ENCODE peak calls at places on chromosomes 13 and 19, in seven cellular contexts. X, Z, L, V, D, Q and B are unnamed samples.

GRCh38 chr19:29844891-29845575 is 33.2 kb downstream of the CCNE1 start:
- DNase-seq in Q (peak; percentile 92), X (peak; percentile 94), V (peak; percentile 95), D (peak; percentile 83), L (peak; percentile 65), Z (peak; percentile 90), B (no peak)

GRCh38 chr19:56158170-56158757 is 17.2 kb downstream of the ZNF444 start:
- DNase-seq in X (no peak), V (no peak), D (no peak), Q (no peak), L (no peak), Z (no peak), B (no peak)

GRCh38 chr19:12052571-12053169 is at the start of gene ZNF878:
- DNase-seq in V (peak; percentile 99), D (no peak), L (no peak), Q (peak; percentile 88), X (peak; percentile 92), Z (peak; percentile 90), B (peak; percentile 13)

GRCh38 chr19:45767410-45767880 is 1.6 kb downstream of the SIX5 start:
- DNase-seq in X (peak; percentile 75), Z (peak; percentile 92), Q (peak; percentile 84), D (no peak), L (no peak), V (peak; percentile 79), B (no peak)

GRCh38 chr19:21052902-21053301 is 29.1 kb upstream of the ZNF714 start:
- DNase-seq in D (no peak), V (no peak), Q (no peak), L (no peak), Z (no peak), X (no peak), B (no peak)

GRCh38 chr19:46019270-46019669 is 3.6 kb downstream of the PGLYRP1 start:
- DNase-seq in D (no peak), Q (no peak), X (no peak), L (no peak), V (no peak), Z (no peak), B (no peak)

GRCh38 chr19:29188704-29189375 is 24.1 kb downstream of the UQCRFS1 start:
- DNase-seq in X (no peak), D (no peak), Q (no peak), Z (no peak), V (no peak), L (no peak), B (no peak)

GRCh38 chr19:58279042-58279924 is 528 bp downstream of the ZNF8 start:
- DNase-seq in L (no peak), X (peak; percentile 65), Z (peak; percentile 77), Q (peak; percentile 57), D (no peak), V (peak; percentile 82), B (peak; percentile 60)

GRCh38 chr19:48695743-48696352 is at the start of gene FUT2:
- DNase-seq in Z (no peak), Q (no peak), L (no peak), V (peak; percentile 86), D (no peak), X (no peak), B (no peak)

GRCh38 chr13:85255978-85256377 is 543.2 kb downstream of the SLITRK6 start:
- DNase-seq in V (no peak), Z (no peak), L (no peak), D (no peak), X (no peak), Q (no peak), B (no peak)

GRCh38 chr13:113915012-113915763 is 51.3 kb upstream of the GAS6 start:
- DNase-seq in D (no peak), Q (peak; percentile 34), Z (no peak), X (peak; percentile 23), V (no peak), L (no peak), B (no peak)

GRCh38 chr13:78468546-78469060 is 134.7 kb downstream of the POU4F1 start:
- DNase-seq in Z (no peak), L (no peak), X (no peak), V (peak; percentile 4), D (no peak), Q (no peak), B (no peak)

GRCh38 chr13:66214467-66214866 is 1015.7 kb downstream of the PCDH9 start:
- DNase-seq in Q (no peak), D (no peak), Z (no peak), V (no peak), X (no peak), L (no peak), B (no peak)

GRCh38 chr13:94261163-94261562 is 218.3 kb downstream of the DCT start:
- DNase-seq in Q (no peak), L (no peak), D (no peak), Z (no peak), X (no peak), V (no peak), B (no peak)

GRCh38 chr13:85278851-85279250 is 520.4 kb downstream of the SLITRK6 start:
- DNase-seq in X (no peak), V (no peak), Z (no peak), Q (no peak), L (no peak), D (no peak), B (no peak)

GRCh38 chr19:53808710-53809125 is 15.4 kb downstream of the NLRP12 start:
- DNase-seq in L (no peak), V (peak; percentile 87), Q (no peak), D (peak; percentile 45), X (no peak), Z (peak; percentile 70), B (no peak)

GRCh38 chr13:53105881-53106280 is 77.3 kb downstream of the OLFM4 start:
- DNase-seq in Z (no peak), L (no peak), X (no peak), Q (no peak), D (no peak), V (no peak), B (no peak)

GRCh38 chr13:36030670-36031331 is 100.4 kb downstream of the DCLK1 start:
- DNase-seq in Q (no peak), D (no peak), Z (peak; percentile 96), V (peak; percentile 27), L (no peak), X (no peak), B (no peak)

GRCh38 chr19:46616631-46617322 is 8.1 kb downstream of the PTGIR start:
- DNase-seq in L (no peak), X (no peak), Z (peak; percentile 76), V (peak; percentile 89), D (peak; percentile 49), Q (no peak), B (no peak)

GRCh38 chr19:38478273-38478971 is 44.9 kb downstream of the RYR1 start:
- DNase-seq in Z (peak; percentile 18), D (peak; percentile 35), X (no peak), Q (no peak), V (peak; percentile 39), L (no peak), B (no peak)

GRCh38 chr19:49387936-49388372 is at the start of gene KASH5:
- DNase-seq in V (peak; percentile 62), Z (no peak), L (no peak), D (no peak), X (peak; percentile 87), Q (peak; percentile 82), B (peak; percentile 67)

GRCh38 chr13:32314968-32315254 is 252 bp downstream of the ZAR1L start:
- DNase-seq in Q (no peak), Z (peak; percentile 81), D (peak; percentile 43), X (peak; percentile 51), L (no peak), V (peak; percentile 85), B (peak; percentile 70)

DNA sequence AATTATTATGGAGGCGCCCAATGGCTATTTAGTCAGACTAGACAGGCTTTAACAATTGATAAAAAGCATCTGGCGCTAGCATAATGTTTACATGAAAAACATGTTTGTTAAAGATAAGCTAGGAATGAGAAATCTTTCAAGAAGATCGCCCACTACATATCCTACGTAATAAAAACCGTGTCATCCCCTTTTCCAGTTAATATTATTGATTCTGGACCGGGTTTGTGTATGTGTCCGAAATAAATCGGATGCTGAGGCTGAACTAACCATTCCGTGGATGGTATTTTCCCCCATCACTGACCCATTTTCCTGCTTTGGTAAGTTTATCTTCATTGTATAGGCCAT is 8.8 kb downstream of the COL4A1 start:
- DNase-seq in L (no peak), D (no peak), Z (no peak), X (no peak), Q (no peak), V (no peak), B (no peak)
- H3K27ac ChIP-seq in L (no peak overlapping the region), D (no peak overlapping the region), Z (no peak overlapping the region), X (peak overlapping the region; percentile 40), Q (peak overlapping the region; percentile 14), V (no peak overlapping the region), B (no peak overlapping the region)

DNA sequence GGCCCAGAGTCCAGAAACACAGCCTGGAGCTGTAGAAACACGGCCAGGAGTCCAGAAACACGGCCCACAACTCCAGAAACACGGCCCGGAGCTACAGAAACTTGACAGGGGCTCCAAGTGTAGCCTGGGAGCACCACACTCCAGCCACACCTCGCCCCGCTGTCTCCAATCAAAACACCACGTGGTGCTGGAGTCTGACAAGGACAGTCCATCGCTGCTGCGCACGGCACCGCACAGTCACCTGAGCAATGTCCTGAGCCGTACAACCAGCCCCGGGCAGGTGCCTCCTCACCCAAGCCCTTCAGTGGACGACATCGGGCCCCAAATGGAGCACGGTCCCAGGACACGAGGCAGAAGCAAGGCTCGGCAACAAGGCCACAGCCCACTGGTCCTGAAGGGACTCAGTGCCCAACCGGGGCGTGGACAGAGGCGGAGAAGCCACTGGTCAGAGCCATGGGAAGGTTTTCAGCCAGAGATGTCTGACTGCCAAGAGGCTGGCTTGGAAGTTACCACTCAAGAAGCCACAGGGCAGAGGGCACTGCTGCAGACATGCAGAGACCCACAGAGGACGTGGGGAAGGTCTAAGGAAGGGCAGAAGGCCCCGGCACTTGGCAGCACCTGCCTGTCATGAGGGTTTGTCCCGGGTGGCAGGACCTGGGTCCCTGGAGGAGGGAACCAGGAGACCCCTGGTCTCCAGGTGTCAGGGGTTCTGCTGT is 19.7 kb upstream of the PLPP2 start:
- DNase-seq in X (no peak), D (no peak), L (no peak), Q (no peak), V (no peak), Z (no peak), B (no peak)
- H3K27ac ChIP-seq in X (peak overlapping the region; percentile 66), D (no peak overlapping the region), L (no peak overlapping the region), Q (no peak overlapping the region), V (no peak overlapping the region), Z (no peak overlapping the region), B (no peak overlapping the region)

GRCh38 chr13:25446261-25446660 is 74.5 kb downstream of the ATP8A2 start:
- DNase-seq in Z (no peak), V (no peak), L (no peak), D (no peak), X (no peak), Q (no peak), B (no peak)

DNA sequence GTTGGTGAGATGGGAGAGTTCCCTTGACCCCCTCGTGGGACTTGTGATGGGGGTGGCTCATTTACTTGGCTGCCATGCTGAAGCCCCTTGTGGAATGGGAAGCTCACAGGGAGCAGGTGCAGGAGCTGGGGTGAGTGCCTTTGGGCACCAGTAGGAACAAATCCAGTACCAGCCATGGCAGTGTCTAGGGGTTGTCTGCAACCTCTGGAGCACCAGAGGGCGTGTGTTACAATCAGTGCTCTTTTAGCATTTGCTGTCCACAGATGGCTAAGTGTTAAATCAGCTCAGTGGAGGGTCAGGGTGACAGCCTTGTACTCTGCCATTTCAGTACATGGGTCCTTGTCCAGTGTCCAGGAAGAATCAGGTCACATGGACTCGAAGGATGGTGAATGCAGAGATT is 75.6 kb downstream of the ATP8A2 start:
- DNase-seq in X (no peak), L (no peak), Q (no peak), Z (no peak), D (no peak), V (no peak), B (no peak)
- H3K27ac ChIP-seq in X (no peak overlapping the region), L (no peak overlapping the region), Q (no peak overlapping the region), Z (no peak overlapping the region), D (no peak overlapping the region), V (no peak overlapping the region), B (no peak overlapping the region)

GRCh38 chr19:3504723-3505122 is 1.4 kb upstream of the FZR1 start:
- DNase-seq in Q (no peak), Z (no peak), V (no peak), L (no peak), D (no peak), X (no peak), B (no peak)
- H3K27ac ChIP-seq in Q (no peak overlapping the region), Z (no peak overlapping the region), V (peak overlapping the region; percentile 92), L (peak overlapping the region; percentile 97), D (peak overlapping the region; percentile 93), X (peak overlapping the region; percentile 16), B (no peak overlapping the region)